ENCODE peak calls at places on chromosomes 6 and 20, in four cellular contexts. One of them, this sample, is unnamed.

GRCh38 chr6:106084106-106084963 is 1.8 kb upstream of the PRDM1 start:
- DNase-seq in H54: no peak
- DNase-seq in right cardiac atrium: no peak
- DNase-seq in NCI-H524: peak; percentile 80
- DNase-seq in this sample: peak; percentile 55

GRCh38 chr20:14406495-14406894 is 69.1 kb upstream of the FLRT3 start:
- DNase-seq in H54: no peak
- DNase-seq in right cardiac atrium: no peak
- DNase-seq in NCI-H524: no peak
- DNase-seq in this sample: no peak

GRCh38 chr6:135334169-135334568 is 153.1 kb downstream of the MYB start:
- DNase-seq in H54: no peak
- DNase-seq in right cardiac atrium: no peak
- DNase-seq in NCI-H524: no peak
- DNase-seq in this sample: no peak

GRCh38 chr20:14333734-14334133 is 3.7 kb downstream of the FLRT3 start:
- DNase-seq in H54: no peak
- DNase-seq in right cardiac atrium: no peak
- DNase-seq in NCI-H524: no peak
- DNase-seq in this sample: no peak

GRCh38 chr6:113211185-113211584 is 646.0 kb upstream of the MARCKS start:
- DNase-seq in H54: no peak
- DNase-seq in right cardiac atrium: no peak
- DNase-seq in NCI-H524: no peak
- DNase-seq in this sample: no peak

GRCh38 chr6:16762547-16763477 is 1.6 kb upstream of the ATXN1 start:
- DNase-seq in H54: peak; percentile 62
- DNase-seq in right cardiac atrium: peak; percentile 46
- DNase-seq in NCI-H524: peak; percentile 63
- DNase-seq in this sample: peak; percentile 19

GRCh38 chr20:57654998-57655811 is 35.0 kb upstream of the ZBP1 start:
- DNase-seq in H54: no peak
- DNase-seq in right cardiac atrium: peak; percentile 9
- DNase-seq in NCI-H524: no peak
- DNase-seq in this sample: no peak

GRCh38 chr6:44470106-44470446 is 82.6 kb downstream of the CDC5L start:
- DNase-seq in H54: no peak
- DNase-seq in right cardiac atrium: no peak
- DNase-seq in NCI-H524: peak; percentile 91
- DNase-seq in this sample: peak; percentile 79

GRCh38 chr6:16634855-16635254 is 126.4 kb downstream of the ATXN1 start:
- DNase-seq in H54: no peak
- DNase-seq in right cardiac atrium: no peak
- DNase-seq in NCI-H524: no peak
- DNase-seq in this sample: no peak

GRCh38 chr20:16942702-16943101 is 194.5 kb downstream of the OTOR start:
- DNase-seq in H54: no peak
- DNase-seq in right cardiac atrium: no peak
- DNase-seq in NCI-H524: no peak
- DNase-seq in this sample: no peak

GRCh38 chr6:14292119-14292518 is 174.5 kb downstream of the CD83 start:
- DNase-seq in H54: no peak
- DNase-seq in right cardiac atrium: no peak
- DNase-seq in NCI-H524: no peak
- DNase-seq in this sample: no peak

GRCh38 chr6:38852215-38852614 is 137.1 kb downstream of the DNAH8 start:
- DNase-seq in H54: no peak
- DNase-seq in right cardiac atrium: no peak
- DNase-seq in NCI-H524: no peak
- DNase-seq in this sample: no peak

This sample was measured in NCI-H1694 treated with DMSO at 0.1 percent for 48 hours.